ENCODE peak calls at places on chromosomes 13 and 19, in seven cellular contexts. H is brain microvascular endothelial cell, D is psoas muscle, G is heart left ventricle, R is fibroblast of the aortic adventitia, N is WERI-Rb-1, T is skeletal muscle cell. I is an unnamed sample.

GRCh38 chr19:3710265-3710812 is 2.2 kb downstream of the TJP3 start:
- DNase-seq in N (no peak), R (peak; percentile 31), D (peak; percentile 62), H (peak; percentile 20), G (peak; percentile 64), T (no peak), I (no peak)

GRCh38 chr13:35953537-35954206 is 177.5 kb downstream of the DCLK1 start:
- DNase-seq in H (peak; percentile 89), T (peak; percentile 88), N (peak; percentile 62), G (peak; percentile 83), D (peak; percentile 76), R (peak; percentile 95), I (peak; percentile 64)

GRCh38 chr19:39908803-39909202 is 25.6 kb downstream of the FCGBP start:
- DNase-seq in G (no peak), T (no peak), R (no peak), N (no peak), D (no peak), H (no peak), I (no peak)

GRCh38 chr13:27172495-27172842 is 858 bp upstream of the USP12 start:
- DNase-seq in N (no peak), R (no peak), G (no peak), D (no peak), T (no peak), H (peak; percentile 58), I (no peak)

GRCh38 chr19:51514866-51515481 is 13.4 kb upstream of the SIGLEC12 start:
- DNase-seq in N (no peak), H (peak; percentile 36), T (peak; percentile 2), R (peak; percentile 69), D (no peak), G (no peak), I (peak; percentile 1)

GRCh38 chr13:33110713-33111413 is 94.6 kb downstream of the KL start:
- DNase-seq in G (peak; percentile 61), D (peak; percentile 36), T (no peak), N (no peak), H (no peak), R (peak; percentile 70), I (no peak)

GRCh38 chr13:45292176-45292575 is 48.8 kb downstream of the TPT1 start:
- DNase-seq in H (no peak), G (no peak), D (no peak), R (no peak), T (no peak), N (no peak), I (no peak)

GRCh38 chr13:43865892-43866291 is 13.6 kb downstream of the CCDC122 start:
- DNase-seq in G (no peak), T (peak; percentile 64), H (no peak), R (peak; percentile 82), N (no peak), D (no peak), I (no peak)

GRCh38 chr19:23273022-23273593 is 22.9 kb upstream of the ZNF724 start:
- DNase-seq in N (no peak), T (no peak), D (peak; percentile 16), R (peak; percentile 7), H (no peak), G (peak; percentile 12), I (no peak)

GRCh38 chr13:66425741-66426140 is 804.4 kb downstream of the PCDH9 start:
- DNase-seq in G (no peak), N (no peak), H (peak; percentile 59), R (no peak), T (peak; percentile 72), D (no peak), I (no peak)

GRCh38 chr19:39435499-39436349 is at the start of gene RPS16:
- DNase-seq in N (peak; percentile 99), H (peak; percentile 95), T (peak; percentile 88), D (peak; percentile 99), G (peak; percentile 99), R (peak; percentile 95), I (no peak)

GRCh38 chr13:52751196-52751595 is 11.6 kb upstream of the CNMD start:
- DNase-seq in R (no peak), G (no peak), H (no peak), T (no peak), N (no peak), D (no peak), I (no peak)

GRCh38 chr13:80086304-80086721 is 254.6 kb downstream of the SPRY2 start:
- DNase-seq in T (no peak), H (no peak), N (no peak), D (no peak), G (no peak), R (peak; percentile 14), I (no peak)

GRCh38 chr13:48562296-48563066 is 29.6 kb upstream of the RCBTB2 start:
- DNase-seq in D (no peak), N (no peak), G (no peak), T (no peak), H (no peak), R (no peak), I (no peak)

GRCh38 chr13:85772379-85772778 is 26.8 kb downstream of the SLITRK6 start:
- DNase-seq in N (no peak), D (no peak), T (no peak), H (peak; percentile 36), G (no peak), R (no peak), I (no peak)

GRCh38 chr19:4130635-4131438 is 6.9 kb upstream of the MAP2K2 start:
- DNase-seq in D (no peak), N (no peak), H (peak; percentile 80), R (peak; percentile 62), T (peak; percentile 33), G (no peak), I (peak; percentile 46)

GRCh38 chr19:35135389-35135909 is 590 bp upstream of the LGI4 start:
- DNase-seq in T (no peak), N (peak; percentile 92), H (peak; percentile 44), D (peak; percentile 78), G (peak; percentile 80), R (peak; percentile 65), I (no peak)

GRCh38 chr13:40387775-40388174 is 278.7 kb downstream of the FOXO1 start:
- DNase-seq in T (no peak), G (no peak), H (no peak), R (no peak), D (no peak), N (no peak), I (no peak)

GRCh38 chr13:40389081-40389641 is 277.3 kb downstream of the FOXO1 start:
- DNase-seq in G (no peak), N (no peak), D (no peak), T (no peak), H (no peak), R (no peak), I (no peak)

GRCh38 chr13:40386586-40386985 is 279.9 kb downstream of the FOXO1 start:
- DNase-seq in G (no peak), D (no peak), T (no peak), R (no peak), N (peak; percentile 54), H (no peak), I (no peak)

GRCh38 chr13:40390290-40391008 is 276.0 kb downstream of the FOXO1 start:
- DNase-seq in R (no peak), H (no peak), G (no peak), N (no peak), D (no peak), T (no peak), I (no peak)

DNA sequence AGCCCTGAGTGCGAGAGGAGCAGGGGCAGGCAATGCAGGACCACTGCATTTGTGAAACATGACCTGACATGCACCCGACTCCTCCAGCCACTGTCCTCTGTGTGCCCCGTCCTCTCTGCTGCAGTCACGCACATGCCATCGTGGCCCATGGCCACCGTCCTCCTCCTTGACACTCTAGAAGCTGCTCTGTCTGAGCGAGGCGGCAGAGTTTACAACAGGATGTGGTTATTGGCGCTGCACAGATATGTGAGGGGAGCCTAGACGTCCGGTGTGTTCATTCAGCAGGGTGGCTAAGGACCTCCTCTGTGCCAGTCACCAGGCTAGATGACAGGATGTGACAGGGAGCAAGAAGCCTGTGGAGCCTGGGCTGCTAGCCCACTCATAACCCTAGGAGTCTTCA is 277.8 kb downstream of the FOXO1 start:
- DNase-seq in T (no peak), G (no peak), D (no peak), R (no peak), N (no peak), H (peak; percentile 47), I (no peak)
- H3K4me3 ChIP-seq in T (no peak overlapping the region), G (no peak overlapping the region), D (no peak overlapping the region), R (no peak overlapping the region), N (no peak overlapping the region), H (no peak overlapping the region), I (no peak overlapping the region)

GRCh38 chr13:74287672-74288169 is 153.5 kb upstream of the KLF12 start:
- DNase-seq in G (peak; percentile 73), D (peak; percentile 71), T (peak; percentile 56), R (peak; percentile 61), N (no peak), H (peak; percentile 80), I (no peak)
- H3K4me3 ChIP-seq in G (no peak overlapping the region), D (peak overlapping the region; percentile 40), T (no peak overlapping the region), R (no peak overlapping the region), N (no peak overlapping the region), H (peak overlapping the region; percentile 35), I (no peak overlapping the region)

DNA sequence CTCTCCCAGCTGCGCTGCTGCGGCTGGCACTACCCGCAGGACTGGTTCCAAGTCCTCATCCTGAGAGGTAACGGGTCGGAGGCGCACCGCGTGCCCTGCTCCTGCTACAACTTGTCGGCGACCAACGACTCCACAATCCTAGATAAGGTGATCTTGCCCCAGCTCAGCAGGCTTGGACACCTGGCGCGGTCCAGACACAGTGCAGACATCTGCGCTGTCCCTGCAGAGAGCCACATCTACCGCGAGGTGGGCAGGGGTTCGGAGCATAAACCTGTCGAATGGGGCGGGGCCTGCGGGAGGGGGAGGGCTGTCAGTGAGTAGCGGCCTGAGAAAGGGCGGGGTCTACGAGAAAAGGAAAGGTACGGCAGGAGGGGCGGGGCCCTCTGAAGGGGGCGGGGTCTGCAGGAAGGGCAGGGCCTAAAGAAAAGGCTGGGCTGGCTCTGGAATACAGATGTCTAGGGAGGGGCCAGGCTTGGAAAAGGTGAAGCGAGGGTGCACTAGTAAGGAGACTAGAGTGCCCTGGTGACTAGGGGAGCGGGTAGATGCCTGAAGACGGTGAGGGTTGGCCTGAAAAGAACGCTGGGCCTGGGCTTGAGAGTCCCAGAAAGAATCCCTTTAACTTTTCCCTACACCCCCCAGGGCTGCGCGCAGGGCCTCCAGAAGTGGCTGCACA is 3.6 kb downstream of the CD37 start:
- DNase-seq in H (peak; percentile 47), D (peak; percentile 57), T (no peak), G (peak; percentile 68), N (peak; percentile 28), R (no peak), I (no peak)
- H3K4me3 ChIP-seq in H (peak overlapping the region; percentile 20), D (peak overlapping the region; percentile 63), T (peak overlapping the region; percentile 38), G (peak overlapping the region; percentile 14), N (no peak overlapping the region), R (peak overlapping the region; percentile 17), I (no peak overlapping the region)

DNA sequence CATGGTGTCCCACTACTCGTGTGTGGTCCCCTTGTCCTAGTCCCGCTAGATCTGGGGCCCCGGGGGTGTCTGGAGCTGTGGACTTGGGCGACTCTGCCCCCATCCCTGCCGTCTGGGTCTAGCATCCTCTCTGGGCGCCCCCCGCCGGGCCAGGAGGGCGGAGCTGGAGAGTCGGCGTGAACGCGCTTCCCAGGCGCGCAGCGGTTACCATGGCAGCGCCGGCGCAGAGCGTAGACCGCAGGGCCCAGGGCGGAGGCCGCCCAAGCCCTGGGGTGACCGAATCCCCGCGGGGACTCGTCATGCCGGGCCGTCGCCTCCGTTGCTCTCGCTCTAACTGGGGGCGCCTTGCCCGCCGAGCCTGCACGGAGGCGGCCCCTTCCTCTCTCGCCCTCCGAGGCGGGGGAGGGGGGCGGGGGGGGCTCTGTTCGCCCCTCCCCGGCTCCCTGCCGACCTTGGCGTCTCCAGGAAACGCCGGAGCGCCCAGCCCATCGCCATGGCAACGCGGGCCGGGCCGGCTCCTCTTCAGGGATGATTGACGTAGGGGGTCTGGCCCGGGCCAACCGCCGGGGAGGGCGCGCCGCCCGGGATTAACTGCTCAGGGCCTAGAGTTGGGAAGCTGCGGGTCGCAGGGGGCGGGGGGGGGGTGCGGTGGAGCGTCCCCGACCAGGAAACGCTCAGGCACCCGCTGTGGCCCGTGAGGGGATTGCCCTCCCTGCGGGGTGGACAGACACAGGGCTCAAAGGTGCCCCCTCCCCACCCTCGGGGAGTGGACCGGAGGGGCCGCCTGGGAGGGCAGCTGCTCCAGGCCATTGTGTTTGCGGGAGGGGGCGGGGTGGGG is 8.9 kb downstream of the ISYNA1 start:
- DNase-seq in R (peak; percentile 63), G (peak; percentile 84), H (peak; percentile 83), N (peak; percentile 97), D (peak; percentile 70), T (no peak), I (no peak)
- H3K4me3 ChIP-seq in R (peak overlapping the region; percentile 9), G (no peak overlapping the region), H (peak overlapping the region; percentile 41), N (peak overlapping the region; percentile 44), D (peak overlapping the region; percentile 41), T (peak overlapping the region; percentile 32), I (peak overlapping the region; percentile 32)

I was measured in AG04449.